ENCODE peak calls at places on chromosomes 5 and 9, in six cellular contexts. One of them, this sample, is unnamed.

GRCh38 chr9:32348289-32348688 is 36.2 kb upstream of the ACO1 start:
- DNase-seq in K562: no peak
- DNase-seq in A549: no peak
- DNase-seq in SK-N-SH: no peak
- DNase-seq in GM12878: no peak
- DNase-seq in HepG2: no peak
- DNase-seq in this sample: no peak

GRCh38 chr5:180831139-180832080 is 28.8 kb upstream of the MGAT1 start:
- DNase-seq in K562: peak
- DNase-seq in A549: peak
- DNase-seq in SK-N-SH: peak
- DNase-seq in GM12878: no peak
- DNase-seq in HepG2: no peak
- DNase-seq in this sample: peak

GRCh38 chr9:21683484-21684175 is 118.8 kb upstream of the MTAP start:
- DNase-seq in K562: no peak
- DNase-seq in SK-N-SH: no peak
- DNase-seq in A549: no peak
- DNase-seq in HepG2: no peak
- DNase-seq in GM12878: no peak
- DNase-seq in this sample: no peak

GRCh38 chr9:135255843-135256567 is 168.5 kb downstream of the OLFM1 start:
- DNase-seq in SK-N-SH: no peak
- DNase-seq in GM12878: no peak
- DNase-seq in HepG2: no peak
- DNase-seq in K562: no peak
- DNase-seq in A549: no peak
- DNase-seq in this sample: no peak

GRCh38 chr9:112884086-112884485 is 6.6 kb downstream of the SLC46A2 start:
- DNase-seq in A549: no peak
- DNase-seq in GM12878: no peak
- DNase-seq in HepG2: no peak
- DNase-seq in K562: no peak
- DNase-seq in SK-N-SH: no peak
- DNase-seq in this sample: peak

GRCh38 chr5:173395933-173396308 is 67.7 kb upstream of the STC2 start:
- DNase-seq in SK-N-SH: no peak
- DNase-seq in K562: no peak
- DNase-seq in A549: no peak
- DNase-seq in HepG2: no peak
- DNase-seq in GM12878: no peak
- DNase-seq in this sample: no peak

GRCh38 chr5:152379331-152379730 is 25.7 kb downstream of the NMUR2 start:
- DNase-seq in GM12878: no peak
- DNase-seq in SK-N-SH: no peak
- DNase-seq in A549: no peak
- DNase-seq in K562: no peak
- DNase-seq in HepG2: no peak
- DNase-seq in this sample: no peak

GRCh38 chr5:10338996-10339903 is 14.2 kb upstream of the MARCHF6 start:
- DNase-seq in GM12878: no peak
- DNase-seq in SK-N-SH: peak
- DNase-seq in A549: no peak
- DNase-seq in K562: no peak
- DNase-seq in HepG2: no peak
- DNase-seq in this sample: no peak

GRCh38 chr5:125262782-125263181 is 516.3 kb upstream of the ZNF608 start:
- DNase-seq in GM12878: no peak
- DNase-seq in A549: no peak
- DNase-seq in K562: no peak
- DNase-seq in SK-N-SH: no peak
- DNase-seq in HepG2: no peak
- DNase-seq in this sample: peak

GRCh38 chr5:167489202-167489601 is 802.2 kb upstream of the WWC1 start:
- DNase-seq in HepG2: no peak
- DNase-seq in GM12878: no peak
- DNase-seq in A549: no peak
- DNase-seq in SK-N-SH: no peak
- DNase-seq in K562: no peak
- DNase-seq in this sample: no peak

GRCh38 chr5:77463905-77464304 is 28.2 kb downstream of the WDR41 start:
- DNase-seq in K562: no peak
- DNase-seq in GM12878: no peak
- DNase-seq in A549: no peak
- DNase-seq in SK-N-SH: no peak
- DNase-seq in HepG2: no peak
- DNase-seq in this sample: no peak

GRCh38 chr5:54362434-54362833 is 52.1 kb upstream of the ARL15 start:
- DNase-seq in HepG2: no peak
- DNase-seq in A549: no peak
- DNase-seq in SK-N-SH: no peak
- DNase-seq in GM12878: no peak
- DNase-seq in K562: no peak
- DNase-seq in this sample: peak

DNA sequence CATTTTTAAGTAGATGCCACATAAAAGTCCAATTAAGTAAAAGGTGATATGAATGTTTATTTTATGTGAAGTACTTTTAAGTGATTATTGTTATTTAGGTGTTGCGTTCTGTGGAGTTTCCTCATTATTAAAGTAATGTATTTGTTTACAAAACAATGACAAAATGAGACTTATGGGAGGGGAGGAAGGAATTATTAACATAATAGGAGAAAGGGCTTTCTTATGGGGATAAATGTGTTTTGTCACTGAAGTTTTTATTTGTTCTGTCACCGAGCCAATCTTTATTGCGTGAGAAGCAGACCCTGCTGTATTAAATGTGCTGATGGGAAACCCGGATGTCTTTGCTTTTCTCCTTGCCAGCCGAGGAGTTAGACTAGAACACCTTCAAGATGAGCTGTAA is 44.5 kb downstream of the TRIO start:
- DNase-seq in K562: no peak
- DNase-seq in SK-N-SH: no peak
- DNase-seq in HepG2: no peak
- DNase-seq in A549: peak
- DNase-seq in GM12878: no peak
- DNase-seq in this sample: no peak
- TF ChIP-seq SMC3 in K562: no peak
- TF ChIP-seq SMC3 in SK-N-SH: no peak
- TF ChIP-seq SMC3 in HepG2: no peak
- TF ChIP-seq SMC3 in A549: no peak
- TF ChIP-seq SMC3 in GM12878: no peak
- TF ChIP-seq SMC3 in this sample: no peak

GRCh38 chr5:42360061-42360460 is 63.2 kb upstream of the GHR start:
- DNase-seq in GM12878: no peak
- DNase-seq in A549: no peak
- DNase-seq in SK-N-SH: no peak
- DNase-seq in K562: no peak
- DNase-seq in HepG2: no peak
- DNase-seq in this sample: peak
- TF ChIP-seq SMC3 in GM12878: no peak
- TF ChIP-seq SMC3 in A549: no peak
- TF ChIP-seq SMC3 in SK-N-SH: no peak
- TF ChIP-seq SMC3 in K562: no peak
- TF ChIP-seq SMC3 in HepG2: no peak
- TF ChIP-seq SMC3 in this sample: no peak

GRCh38 chr9:116992870-116993269 is 305.8 kb downstream of the TRIM32 start:
- DNase-seq in K562: no peak
- DNase-seq in SK-N-SH: no peak
- DNase-seq in GM12878: no peak
- DNase-seq in HepG2: no peak
- DNase-seq in A549: no peak
- DNase-seq in this sample: peak

GRCh38 chr9:117000196-117000723 is 313.2 kb downstream of the TRIM32 start:
- DNase-seq in K562: no peak
- DNase-seq in A549: no peak
- DNase-seq in HepG2: no peak
- DNase-seq in GM12878: no peak
- DNase-seq in SK-N-SH: no peak
- DNase-seq in this sample: no peak

GRCh38 chr9:117000834-117001233 is 313.7 kb downstream of the TRIM32 start:
- DNase-seq in GM12878: no peak
- DNase-seq in HepG2: no peak
- DNase-seq in A549: no peak
- DNase-seq in K562: no peak
- DNase-seq in SK-N-SH: no peak
- DNase-seq in this sample: no peak

GRCh38 chr9:117002686-117003085 is 315.6 kb downstream of the TRIM32 start:
- DNase-seq in K562: no peak
- DNase-seq in HepG2: no peak
- DNase-seq in GM12878: no peak
- DNase-seq in A549: no peak
- DNase-seq in SK-N-SH: no peak
- DNase-seq in this sample: no peak

DNA sequence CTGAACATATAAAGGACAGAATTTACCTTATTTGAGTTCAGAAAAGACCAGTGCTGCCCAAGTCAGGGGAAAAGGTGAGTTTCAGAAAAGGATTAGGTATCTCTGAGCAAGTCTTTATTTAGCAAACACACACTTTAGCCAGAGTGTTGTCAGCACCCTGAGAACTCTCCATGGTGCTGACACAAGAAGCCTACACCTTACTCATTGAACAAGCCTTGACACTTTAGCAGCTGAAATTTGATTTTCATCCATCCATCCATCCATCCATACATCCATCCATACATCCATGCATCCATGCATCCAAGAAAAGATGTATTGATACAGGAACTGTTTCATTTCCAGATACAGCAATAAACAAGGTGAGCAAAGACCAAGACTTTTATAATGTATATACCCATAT is 311.2 kb downstream of the TRIM32 start:
- DNase-seq in SK-N-SH: no peak
- DNase-seq in A549: no peak
- DNase-seq in GM12878: no peak
- DNase-seq in HepG2: no peak
- DNase-seq in K562: peak
- DNase-seq in this sample: peak
- TF ChIP-seq SMC3 in SK-N-SH: no peak
- TF ChIP-seq SMC3 in A549: no peak
- TF ChIP-seq SMC3 in GM12878: no peak
- TF ChIP-seq SMC3 in HepG2: no peak
- TF ChIP-seq SMC3 in K562: no peak
- TF ChIP-seq SMC3 in this sample: no peak

GRCh38 chr9:125919565-125919964 is 172.4 kb downstream of the PBX3 start:
- DNase-seq in SK-N-SH: no peak
- DNase-seq in HepG2: no peak
- DNase-seq in A549: no peak
- DNase-seq in GM12878: no peak
- DNase-seq in K562: no peak
- DNase-seq in this sample: peak
- TF ChIP-seq SMC3 in SK-N-SH: no peak
- TF ChIP-seq SMC3 in HepG2: no peak
- TF ChIP-seq SMC3 in A549: no peak
- TF ChIP-seq SMC3 in GM12878: no peak
- TF ChIP-seq SMC3 in K562: no peak
- TF ChIP-seq SMC3 in this sample: no peak

GRCh38 chr5:7741415-7742065 is 109.4 kb downstream of the CFAP90 start:
- DNase-seq in HepG2: no peak
- DNase-seq in A549: no peak
- DNase-seq in GM12878: no peak
- DNase-seq in SK-N-SH: no peak
- DNase-seq in K562: no peak
- DNase-seq in this sample: no peak

GRCh38 chr5:7747728-7748127 is 103.2 kb downstream of the CFAP90 start:
- DNase-seq in GM12878: no peak
- DNase-seq in HepG2: no peak
- DNase-seq in A549: no peak
- DNase-seq in K562: no peak
- DNase-seq in SK-N-SH: no peak
- DNase-seq in this sample: no peak

GRCh38 chr5:7745882-7746735 is 104.8 kb downstream of the CFAP90 start:
- DNase-seq in HepG2: peak
- DNase-seq in SK-N-SH: peak
- DNase-seq in K562: peak
- DNase-seq in GM12878: no peak
- DNase-seq in A549: peak
- DNase-seq in this sample: peak

GRCh38 chr5:7742241-7742656 is 108.7 kb downstream of the CFAP90 start:
- DNase-seq in A549: peak
- DNase-seq in SK-N-SH: no peak
- DNase-seq in HepG2: no peak
- DNase-seq in K562: no peak
- DNase-seq in GM12878: no peak
- DNase-seq in this sample: no peak
- TF ChIP-seq SMC3 in A549: no peak
- TF ChIP-seq SMC3 in SK-N-SH: no peak
- TF ChIP-seq SMC3 in HepG2: no peak
- TF ChIP-seq SMC3 in K562: no peak
- TF ChIP-seq SMC3 in GM12878: no peak
- TF ChIP-seq SMC3 in this sample: no peak

GRCh38 chr5:165188555-165189260 is 1683.3 kb downstream of the MAT2B start:
- DNase-seq in GM12878: no peak
- DNase-seq in A549: no peak
- DNase-seq in K562: no peak
- DNase-seq in HepG2: no peak
- DNase-seq in SK-N-SH: no peak
- DNase-seq in this sample: no peak
- TF ChIP-seq SMC3 in GM12878: no peak
- TF ChIP-seq SMC3 in A549: no peak
- TF ChIP-seq SMC3 in K562: no peak
- TF ChIP-seq SMC3 in HepG2: no peak
- TF ChIP-seq SMC3 in SK-N-SH: no peak
- TF ChIP-seq SMC3 in this sample: no peak

GRCh38 chr5:171755354-171755821 is 30.2 kb upstream of the SMIM23 start:
- DNase-seq in K562: no peak
- DNase-seq in SK-N-SH: no peak
- DNase-seq in GM12878: no peak
- DNase-seq in HepG2: peak
- DNase-seq in A549: no peak
- DNase-seq in this sample: peak

GRCh38 chr5:171762016-171762415 is 23.6 kb upstream of the SMIM23 start:
- DNase-seq in K562: no peak
- DNase-seq in SK-N-SH: no peak
- DNase-seq in A549: no peak
- DNase-seq in GM12878: no peak
- DNase-seq in HepG2: no peak
- DNase-seq in this sample: no peak

GRCh38 chr5:171757853-171758535 is 27.6 kb upstream of the SMIM23 start:
- DNase-seq in HepG2: peak
- DNase-seq in A549: peak
- DNase-seq in SK-N-SH: no peak
- DNase-seq in GM12878: no peak
- DNase-seq in K562: no peak
- DNase-seq in this sample: peak

GRCh38 chr5:171762841-171763408 is 22.7 kb upstream of the SMIM23 start:
- DNase-seq in K562: no peak
- DNase-seq in GM12878: no peak
- DNase-seq in SK-N-SH: no peak
- DNase-seq in HepG2: no peak
- DNase-seq in A549: no peak
- DNase-seq in this sample: no peak

GRCh38 chr5:171759777-171760176 is 25.8 kb upstream of the SMIM23 start:
- DNase-seq in HepG2: no peak
- DNase-seq in GM12878: no peak
- DNase-seq in K562: no peak
- DNase-seq in SK-N-SH: no peak
- DNase-seq in A549: no peak
- DNase-seq in this sample: no peak
- TF ChIP-seq SMC3 in HepG2: no peak
- TF ChIP-seq SMC3 in GM12878: no peak
- TF ChIP-seq SMC3 in K562: no peak
- TF ChIP-seq SMC3 in SK-N-SH: no peak
- TF ChIP-seq SMC3 in A549: no peak
- TF ChIP-seq SMC3 in this sample: no peak

This sample was measured in IMR-90.